ENCODE peak calls at places on chromosomes 12 and 14, in four cellular contexts. N, L, I and P are unnamed samples.
A peak's percentile ranks its signal among the peaks of the same experiment; 100 is the strongest.

GRCh38 chr14:35414365-35414764 is 9.8 kb upstream of the NFKBIA start:
- DNase-seq in N (no peak), L (no peak), I (peak; percentile 49), P (peak; percentile 40)

GRCh38 chr12:70919597-70920035 is 922 bp downstream of the PTPRR start:
- DNase-seq in N (peak; percentile 76), L (no peak), I (no peak), P (peak; percentile 34)

GRCh38 chr14:63286071-63286470 is 32.7 kb downstream of the GPHB5 start:
- DNase-seq in N (no peak), L (no peak), I (no peak), P (no peak)

GRCh38 chr12:7374423-7375144 is 69.4 kb downstream of the CD163L1 start:
- DNase-seq in N (peak; percentile 70), L (peak; percentile 80), I (peak; percentile 6), P (peak; percentile 43)

GRCh38 chr12:24360907-24361306 is 411.4 kb upstream of the SOX5 start:
- DNase-seq in N (no peak), L (no peak), I (peak; percentile 19), P (peak; percentile 3)

GRCh38 chr12:29616664-29617409 is 119.4 kb upstream of the OVCH1 start:
- DNase-seq in N (no peak), L (no peak), I (peak; percentile 90), P (peak; percentile 62)

GRCh38 chr12:114579389-114579788 is 104.6 kb downstream of the TBX3 start:
- DNase-seq in N (no peak), L (no peak), I (no peak), P (no peak)

GRCh38 chr12:56999456-56999855 is 6.9 kb downstream of the ZBTB39 start:
- DNase-seq in N (no peak), L (no peak), I (no peak), P (no peak)

GRCh38 chr14:104682107-104682593 is 7.3 kb upstream of the INF2 start:
- DNase-seq in N (peak; percentile 72), L (peak; percentile 89), I (no peak), P (peak; percentile 17)

GRCh38 chr14:104197449-104198247 is 59.3 kb downstream of the KIF26A start:
- DNase-seq in N (no peak), L (no peak), I (no peak), P (no peak)

GRCh38 chr12:62625238-62625637 is 158.6 kb downstream of the MON2 start:
- DNase-seq in N (no peak), L (no peak), I (peak; percentile 13), P (peak; percentile 49)

GRCh38 chr12:47155457-47156166 is 75.9 kb upstream of the AMIGO2 start:
- DNase-seq in N (no peak), L (no peak), I (peak; percentile 70), P (peak; percentile 45)

GRCh38 chr14:72792051-72792788 is 101.7 kb downstream of the DPF3 start:
- DNase-seq in N (peak; percentile 58), L (peak; percentile 2), I (no peak), P (no peak)

GRCh38 chr14:99383457-99384428 is 96.9 kb downstream of the SETD3 start:
- DNase-seq in N (no peak), L (no peak), I (no peak), P (no peak)

GRCh38 chr12:5201554-5202243 is 158.0 kb downstream of the KCNA5 start:
- DNase-seq in N (peak; percentile 64), L (peak; percentile 46), I (peak; percentile 54), P (no peak)

GRCh38 chr12:101759396-101760047 is 20.3 kb upstream of the SYCP3 start:
- DNase-seq in N (peak; percentile 46), L (no peak), I (peak; percentile 35), P (peak; percentile 68)

GRCh38 chr12:24487606-24488005 is 461.3 kb downstream of the BCAT1 start:
- DNase-seq in N (no peak), L (no peak), I (no peak), P (no peak)

GRCh38 chr12:51270067-51270846 is at the start of gene SMAGP:
- DNase-seq in N (peak; percentile 89), L (peak; percentile 59), I (peak; percentile 21), P (peak; percentile 70)

GRCh38 chr12:14024589-14024988 is 43.2 kb upstream of the GRIN2B start:
- DNase-seq in N (no peak), L (no peak), I (no peak), P (no peak)

GRCh38 chr14:44108601-44109000 is 398.5 kb downstream of the FSCB start:
- DNase-seq in N (no peak), L (no peak), I (no peak), P (no peak)

GRCh38 chr12:126482238-126482889 is 1417.1 kb downstream of the AACS start:
- DNase-seq in N (no peak), L (no peak), I (no peak), P (no peak)

GRCh38 chr14:20996521-20996920 is 2.6 kb upstream of the SLC39A2 start:
- DNase-seq in N (no peak), L (no peak), I (no peak), P (no peak)

GRCh38 chr12:124759841-124760508 is 103.7 kb downstream of the SCARB1 start:
- DNase-seq in N (no peak), L (no peak), I (no peak), P (no peak)

GRCh38 chr14:81464253-81465001 is 64.3 kb upstream of the STON2 start:
- DNase-seq in N (peak; percentile 69), L (peak; percentile 43), I (peak; percentile 64), P (peak; percentile 89)

GRCh38 chr14:102090713-102091112 is 3.9 kb upstream of the HSP90AA1 start:
- DNase-seq in N (no peak), L (no peak), I (no peak), P (no peak)

GRCh38 chr14:102088012-102088792 is 1.4 kb upstream of the HSP90AA1 start:
- DNase-seq in N (peak; percentile 48), L (no peak), I (no peak), P (no peak)

GRCh38 chr14:102087762-102088011 is 843 bp upstream of the HSP90AA1 start:
- DNase-seq in N (no peak), L (no peak), I (no peak), P (no peak)

GRCh38 chr14:102086972-102087761 is at the start of gene HSP90AA1:
- DNase-seq in N (peak; percentile 98), L (peak; percentile 78), I (peak; percentile 88), P (peak; percentile 96)

GRCh38 chr14:102089621-102090343 is 2.9 kb upstream of the HSP90AA1 start:
- DNase-seq in N (no peak), L (no peak), I (no peak), P (no peak)
- H3K9ac ChIP-seq in N (no peak overlapping the region), L (no peak overlapping the region), I (no peak overlapping the region), P (no peak overlapping the region)

DNA sequence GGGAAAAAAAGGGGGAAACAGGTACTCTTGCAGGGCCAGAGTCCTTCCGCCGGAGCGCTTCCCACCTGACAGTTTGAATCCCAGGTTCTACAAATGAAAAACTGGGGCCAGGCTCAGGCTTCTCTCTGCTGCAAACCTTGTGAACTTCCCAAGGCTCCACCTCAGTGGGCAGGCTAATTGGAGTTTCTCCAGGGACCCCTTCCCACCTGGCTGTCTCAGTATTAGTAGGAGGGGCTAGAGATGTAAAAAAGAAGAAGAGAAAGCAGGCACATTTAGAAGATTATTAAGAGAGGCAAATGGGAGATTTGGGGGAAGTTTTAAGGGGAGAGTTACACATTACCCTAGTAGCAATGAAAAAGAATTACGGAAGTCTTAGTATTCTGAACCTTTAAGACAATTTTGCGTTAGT is 20.0 kb upstream of the CLEC2D start:
- DNase-seq in N (peak; percentile 20), L (no peak), I (no peak), P (peak; percentile 15)
- H3K4me1 ChIP-seq in N (peaks cover 11% of the 10 kb centered on the region), L (peaks cover 5% of the 10 kb centered on the region), I (peaks cover 5% of the 10 kb centered on the region), P (peaks cover 22% of the 10 kb centered on the region)

GRCh38 chr12:26268841-26269553 is 73.6 kb downstream of the SSPN start:
- DNase-seq in N (no peak), L (no peak), I (peak; percentile 36), P (no peak)

GRCh38 chr12:26265606-26266005 is 70.2 kb downstream of the SSPN start:
- DNase-seq in N (no peak), L (no peak), I (no peak), P (no peak)

GRCh38 chr12:26264215-26264838 is 69.0 kb downstream of the SSPN start:
- DNase-seq in N (no peak), L (no peak), I (no peak), P (no peak)

GRCh38 chr12:26269554-26270284 is 74.3 kb downstream of the SSPN start:
- DNase-seq in N (no peak), L (no peak), I (no peak), P (no peak)

GRCh38 chr12:26266881-26267280 is 71.5 kb downstream of the SSPN start:
- DNase-seq in N (no peak), L (no peak), I (no peak), P (no peak)
- H3K9ac ChIP-seq in N (no peak overlapping the region), L (no peak overlapping the region), I (no peak overlapping the region), P (no peak overlapping the region)

GRCh38 chr14:50718949-50719348 is 50.8 kb upstream of the SAV1 start:
- DNase-seq in N (no peak), L (no peak), I (no peak), P (no peak)

GRCh38 chr14:50714452-50715073 is 46.5 kb upstream of the SAV1 start:
- DNase-seq in N (peak; percentile 31), L (peak; percentile 1), I (peak; percentile 38), P (peak; percentile 36)

GRCh38 chr14:50725761-50726160 is 57.7 kb upstream of the SAV1 start:
- DNase-seq in N (no peak), L (no peak), I (no peak), P (no peak)

GRCh38 chr14:50717826-50718225 is 49.7 kb upstream of the SAV1 start:
- DNase-seq in N (no peak), L (no peak), I (no peak), P (no peak)

DNA sequence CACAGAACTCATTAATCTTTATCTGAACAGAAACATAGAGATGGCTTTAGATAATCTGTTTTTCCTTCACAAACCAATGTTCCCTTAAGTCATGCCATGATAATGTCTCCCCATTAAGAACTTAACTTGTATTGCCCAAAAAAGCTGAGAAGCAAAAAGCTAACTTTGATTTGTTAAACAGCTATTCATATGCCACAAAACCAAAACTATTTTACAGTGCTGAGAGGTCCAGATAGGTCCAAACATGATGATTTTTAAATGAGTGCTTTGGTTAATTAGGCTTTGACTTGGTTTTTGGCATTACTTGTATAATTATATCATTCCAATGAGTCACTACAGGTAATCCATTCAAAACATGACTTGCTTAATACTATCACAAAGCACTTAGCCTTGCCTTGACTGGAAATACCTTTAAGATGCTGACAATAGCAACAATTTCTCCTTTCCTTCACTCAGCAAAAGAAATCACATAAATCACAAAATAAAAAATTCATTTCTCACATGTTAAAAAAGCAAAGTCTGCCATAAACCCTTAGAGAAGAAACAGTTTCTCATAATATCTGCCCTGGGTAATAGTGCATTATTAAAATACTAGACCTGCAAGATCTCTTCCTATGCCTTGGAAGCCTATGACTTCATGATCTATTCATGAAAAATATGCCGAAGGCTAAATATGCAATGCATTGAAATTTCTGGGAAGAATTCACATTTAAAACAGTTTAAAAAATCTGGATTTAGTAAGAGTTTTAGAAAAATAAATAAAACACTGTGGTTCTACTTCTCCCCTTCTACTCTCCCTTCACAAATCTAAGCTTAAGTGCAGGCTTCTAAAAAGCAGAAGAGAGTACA is 52.0 kb upstream of the SAV1 start:
- DNase-seq in N (no peak), L (no peak), I (peak; percentile 73), P (peak; percentile 69)
- H3K4me1 ChIP-seq in N (no peaks in the 10 kb centered on the region), L (no peaks in the 10 kb centered on the region), I (peaks cover 9% of the 10 kb centered on the region), P (no peaks in the 10 kb centered on the region)